ENCODE peak calls at places on chromosome X, in six cellular contexts. F is lower lobe of right lung; O is T-helper 2 cell; G is adipocyte; I is RPMI8226; D is effector memory CD4-positive, alpha-beta T cell. Y is an unnamed sample.

GRCh38 chrX:11059923-11060322 is 51.2 kb upstream of the HCCS start:
- DNase-seq in F (no peak), O (no peak), G (no peak), I (no peak), D (no peak), Y (no peak)

GRCh38 chrX:103475381-103475780 is 43.9 kb downstream of the RAB40A start:
- DNase-seq in F (no peak), O (no peak), G (no peak), I (no peak), D (no peak), Y (no peak)

GRCh38 chrX:118346258-118347094 is 570 bp downstream of the WDR44 start:
- DNase-seq in F (peak), O (peak), G (peak), I (peak), D (peak), Y (peak)

GRCh38 chrX:20254712-20255299 is 11.9 kb downstream of the RPS6KA3 start:
- DNase-seq in F (no peak), O (no peak), G (peak), I (no peak), D (no peak), Y (no peak)

GRCh38 chrX:29172880-29173279 is 585.6 kb downstream of the IL1RAPL1 start:
- DNase-seq in F (no peak), O (no peak), G (no peak), I (no peak), D (no peak), Y (no peak)

GRCh38 chrX:16711219-16712115 is 1.0 kb downstream of the CTPS2 start:
- DNase-seq in F (no peak), O (no peak), G (peak), I (no peak), D (no peak), Y (no peak)

GRCh38 chrX:64580605-64581004 is 185.4 kb upstream of the MTMR8 start:
- DNase-seq in F (no peak), O (no peak), G (no peak), I (no peak), D (no peak), Y (no peak)

GRCh38 chrX:129523076-129524055 is at the start of gene SMARCA1:
- DNase-seq in F (peak), O (no peak), G (peak), I (peak), D (no peak), Y (no peak)

GRCh38 chrX:143429021-143429570 is 88.2 kb downstream of the SPANXN3 start:
- DNase-seq in F (no peak), O (no peak), G (no peak), I (no peak), D (no peak), Y (no peak)

GRCh38 chrX:46912673-46913491 is 661 bp downstream of the JADE3 start:
- DNase-seq in F (peak), O (peak), G (peak), I (peak), D (no peak), Y (no peak)

GRCh38 chrX:46577116-46578005 is 3.8 kb downstream of the CHST7 start:
- DNase-seq in F (no peak), O (no peak), G (peak), I (no peak), D (no peak), Y (no peak)

GRCh38 chrX:154381271-154381670 is 2.2 kb downstream of the EMD start:
- DNase-seq in F (no peak), O (no peak), G (no peak), I (no peak), D (no peak), Y (no peak)

GRCh38 chrX:3712870-3713224 is 602 bp downstream of the PRKX start:
- DNase-seq in F (peak), O (no peak), G (no peak), I (no peak), D (no peak), Y (no peak)

GRCh38 chrX:47683171-47684145 is 24.5 kb upstream of the UXT start:
- DNase-seq in F (no peak), O (no peak), G (peak), I (no peak), D (no peak), Y (no peak)

GRCh38 chrX:119427024-119427794 is 28.1 kb downstream of the SLC25A43 start:
- DNase-seq in F (no peak), O (no peak), G (no peak), I (peak), D (no peak), Y (peak)

GRCh38 chrX:67614414-67614813 is 70.6 kb downstream of the AR start:
- DNase-seq in F (no peak), O (no peak), G (peak), I (no peak), D (no peak), Y (no peak)

GRCh38 chrX:131910565-131910964 is 112.5 kb upstream of the STK26 start:
- DNase-seq in F (no peak), O (no peak), G (no peak), I (no peak), D (no peak), Y (no peak)

GRCh38 chrX:129653985-129654651 is 638 bp downstream of the APLN start:
- DNase-seq in F (no peak), O (no peak), G (peak), I (peak), D (no peak), Y (no peak)

GRCh38 chrX:151384807-151385206 is 12.2 kb upstream of the VMA21 start:
- DNase-seq in F (peak), O (no peak), G (no peak), I (no peak), D (no peak), Y (no peak)

GRCh38 chrX:68989865-68990606 is 161.2 kb downstream of the EFNB1 start:
- DNase-seq in F (no peak), O (no peak), G (peak), I (no peak), D (no peak), Y (no peak)

GRCh38 chrX:129679856-129680255 is 25.1 kb upstream of the APLN start:
- DNase-seq in F (no peak), O (no peak), G (no peak), I (no peak), D (no peak), Y (no peak)

GRCh38 chrX:118603981-118604380 is 108.4 kb downstream of the DOCK11 start:
- DNase-seq in F (no peak), O (peak), G (peak), I (peak), D (no peak), Y (peak)

GRCh38 chrX:129983575-129984131 is 1.2 kb downstream of the BCORL1 start:
- DNase-seq in F (peak), O (no peak), G (peak), I (no peak), D (no peak), Y (no peak)

GRCh38 chrX:1391370-1391706 is 575 bp downstream of the SLC25A6 start:
- DNase-seq in F (no peak), O (no peak), G (no peak), I (no peak), D (no peak), Y (peak)

GRCh38 chrX:40092808-40093435 is 4.8 kb downstream of the BCOR start:
- DNase-seq in F (no peak), O (no peak), G (no peak), I (no peak), D (no peak), Y (no peak)

GRCh38 chrX:9327747-9328145 is 137.1 kb upstream of the TBL1X start:
- DNase-seq in F (no peak), O (no peak), G (peak), I (no peak), D (no peak), Y (no peak)

GRCh38 chrX:97006167-97006566 is 122.5 kb downstream of the RPA4 start:
- DNase-seq in F (no peak), O (no peak), G (no peak), I (no peak), D (no peak), Y (no peak)

GRCh38 chrX:74534569-74535038 is 79.8 kb downstream of the RLIM start:
- DNase-seq in F (no peak), O (peak), G (peak), I (no peak), D (no peak), Y (no peak)

GRCh38 chrX:2677764-2678163 is 13.3 kb upstream of the CD99 start:
- DNase-seq in F (peak), O (no peak), G (peak), I (peak), D (no peak), Y (no peak)

GRCh38 chrX:154432210-154432609 is 3.7 kb downstream of the ATP6AP1 start:
- DNase-seq in F (no peak), O (no peak), G (no peak), I (no peak), D (no peak), Y (no peak)

GRCh38 chrX:100413231-100413630 is 3.2 kb upstream of the PCDH19 start:
- DNase-seq in F (no peak), O (no peak), G (peak), I (peak), D (no peak), Y (peak)

GRCh38 chrX:153500676-153501280 is 6.0 kb downstream of the BGN start:
- DNase-seq in F (no peak), O (no peak), G (no peak), I (no peak), D (no peak), Y (no peak)

GRCh38 chrX:110002300-110003166 is at the start of gene TMEM164:
- DNase-seq in F (peak), O (peak), G (peak), I (peak), D (peak), Y (peak)

GRCh38 chrX:129176710-129177109 is 346.6 kb downstream of the SMARCA1 start:
- DNase-seq in F (no peak), O (no peak), G (no peak), I (no peak), D (no peak), Y (no peak)

Y was measured in naive thymus-derived CD8-positive, alpha-beta T cell.